ENCODE peak calls at places on chromosomes 6 and 20, in nine cellular contexts. V, J, Y, D, F, L, O, C and N are unnamed samples.
A peak's percentile ranks its signal among the peaks of the same experiment; 100 is the strongest.

GRCh38 chr6:97133071-97133470 is 149.9 kb downstream of the MMS22L start:
- DNase-seq in V (no peak), L (peak; percentile 23), Y (no peak), C (peak; percentile 21), O (no peak), J (no peak), D (no peak), F (no peak), N (peak; percentile 1)

GRCh38 chr6:116059713-116060571 is 749 bp downstream of the FRK start:
- DNase-seq in F (no peak), J (no peak), V (no peak), O (no peak), C (peak; percentile 11), Y (no peak), L (peak; percentile 7), D (no peak), N (no peak)

GRCh38 chr20:23776067-23776771 is 25.5 kb upstream of the CST1 start:
- DNase-seq in O (no peak), D (no peak), F (peak; percentile 59), V (no peak), C (no peak), L (peak; percentile 11), Y (peak; percentile 68), J (no peak), N (peak; percentile 35)

GRCh38 chr6:81553246-81553645 is 199.2 kb downstream of the TENT5A start:
- DNase-seq in J (no peak), Y (no peak), C (peak; percentile 18), F (no peak), V (no peak), O (no peak), D (no peak), L (peak; percentile 18), N (no peak)

GRCh38 chr20:32858873-32859372 is at the start of gene EFCAB8:
- DNase-seq in V (no peak), F (no peak), C (no peak), J (no peak), Y (no peak), O (no peak), D (no peak), L (no peak), N (no peak)

GRCh38 chr20:24060851-24061590 is 72.4 kb upstream of the GGTLC1 start:
- DNase-seq in Y (no peak), O (no peak), D (no peak), F (peak; percentile 47), L (no peak), J (no peak), V (no peak), C (no peak), N (no peak)

GRCh38 chr6:72984981-72985665 is 240.2 kb downstream of the KHDC1L start:
- DNase-seq in O (no peak), J (no peak), F (no peak), D (no peak), C (peak; percentile 90), V (no peak), L (peak; percentile 21), Y (no peak), N (no peak)

GRCh38 chr6:9532621-9533557 is 882.0 kb downstream of the TFAP2A start:
- DNase-seq in O (no peak), L (peak; percentile 27), C (peak; percentile 78), V (no peak), Y (no peak), F (no peak), D (no peak), J (no peak), N (peak; percentile 12)

GRCh38 chr20:16434087-16434664 is 139.1 kb downstream of the KIF16B start:
- DNase-seq in F (peak; percentile 96), D (no peak), L (peak; percentile 51), C (no peak), Y (peak; percentile 87), J (peak; percentile 54), O (peak; percentile 32), V (peak; percentile 60), N (no peak)

GRCh38 chr20:32495949-32496348 is 89.2 kb downstream of the NOL4L start:
- DNase-seq in V (no peak), O (no peak), C (no peak), L (no peak), Y (peak; percentile 13), D (no peak), J (no peak), F (no peak), N (no peak)

GRCh38 chr20:60999256-60999655 is 252.8 kb upstream of the CDH4 start:
- DNase-seq in D (no peak), O (no peak), Y (no peak), L (peak; percentile 30), F (no peak), V (no peak), J (no peak), C (no peak), N (no peak)

GRCh38 chr6:118128755-118129154 is 221.7 kb downstream of the SLC35F1 start:
- DNase-seq in D (no peak), L (no peak), J (no peak), F (no peak), V (no peak), O (no peak), Y (no peak), C (no peak), N (no peak)

GRCh38 chr6:108841377-108841855 is 6.8 kb upstream of the ARMC2 start:
- DNase-seq in L (no peak), C (no peak), D (no peak), F (no peak), V (no peak), O (peak; percentile 35), J (no peak), Y (no peak), N (no peak)

GRCh38 chr6:116459927-116460326 is 1.2 kb upstream of the CALHM6 start:
- DNase-seq in Y (no peak), J (no peak), V (no peak), O (no peak), L (peak; percentile 8), F (no peak), C (no peak), D (no peak), N (no peak)

GRCh38 chr6:17101422-17102257 is at the start of gene STMND1:
- DNase-seq in J (peak; percentile 25), O (peak; percentile 22), V (peak; percentile 17), Y (peak; percentile 42), D (no peak), F (peak; percentile 64), C (peak; percentile 37), L (peak; percentile 20), N (peak; percentile 37)

GRCh38 chr20:37526839-37527637 is 638 bp downstream of the BLCAP start:
- DNase-seq in C (peak; percentile 30), V (no peak), F (no peak), O (no peak), D (no peak), L (peak; percentile 30), J (peak; percentile 20), Y (peak; percentile 35), N (no peak)

GRCh38 chr6:159535629-159536028 is 157.4 kb downstream of the SOD2 start:
- DNase-seq in L (peak; percentile 77), Y (no peak), F (no peak), J (no peak), V (no peak), D (no peak), C (no peak), O (no peak), N (peak; percentile 39)

GRCh38 chr6:159541296-159541695 is 151.7 kb downstream of the SOD2 start:
- DNase-seq in V (no peak), D (no peak), F (no peak), Y (no peak), L (no peak), O (no peak), C (no peak), J (no peak), N (no peak)

GRCh38 chr6:159540883-159541282 is 152.2 kb downstream of the SOD2 start:
- DNase-seq in F (no peak), V (no peak), O (no peak), J (no peak), L (no peak), Y (no peak), D (no peak), C (no peak), N (no peak)

GRCh38 chr6:159540152-159540551 is 152.9 kb downstream of the SOD2 start:
- DNase-seq in J (no peak), F (peak; percentile 88), O (no peak), C (no peak), D (no peak), Y (peak; percentile 57), L (no peak), V (peak; percentile 25), N (no peak)
- TF ChIP-seq CTCF in J (no peak), F (peak; percentile 48), O (no peak), C (peak; percentile 23), D (no peak), Y (peak; percentile 66), L (no peak), V (peak; percentile 46), N (no peak)

GRCh38 chr6:130617658-130618057 is 209.5 kb upstream of the SMLR1 start:
- DNase-seq in F (no peak), C (no peak), V (no peak), D (no peak), J (no peak), L (no peak), Y (no peak), O (no peak), N (no peak)
- TF ChIP-seq CTCF in F (no peak), C (no peak), V (no peak), D (no peak), J (no peak), L (no peak), Y (no peak), O (no peak), N (no peak)

GRCh38 chr6:3162565-3163247 is 5.4 kb upstream of the TUBB2A start:
- DNase-seq in F (peak; percentile 85), J (peak; percentile 77), D (no peak), O (no peak), L (peak; percentile 69), V (peak; percentile 65), Y (peak; percentile 83), C (peak; percentile 83), N (peak; percentile 88)
- TF ChIP-seq CTCF in F (no peak), J (peak; percentile 19), D (peak; percentile 28), O (peak; percentile 25), L (no peak), V (peak; percentile 29), Y (no peak), C (peak; percentile 11), N (peak; percentile 6)

DNA sequence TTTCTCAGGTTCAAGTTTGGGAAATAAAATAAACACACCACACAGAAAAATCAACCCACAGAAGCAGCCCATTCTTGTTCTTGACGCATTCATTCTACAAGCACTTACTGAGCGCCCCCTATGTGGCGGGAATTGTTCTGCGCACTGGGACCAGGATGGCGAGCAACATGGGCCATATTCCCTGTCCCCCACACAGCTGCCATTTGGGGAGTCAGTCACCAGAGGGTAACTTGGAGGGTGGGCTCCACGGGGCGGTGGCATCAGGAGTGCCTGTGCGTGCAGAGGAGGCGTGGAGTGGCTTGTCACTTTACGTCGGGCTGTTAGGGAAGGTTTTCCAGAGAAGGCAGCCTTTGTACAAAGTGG is 185.0 kb upstream of the PDE10A start:
- DNase-seq in Y (no peak), V (no peak), F (peak; percentile 75), C (no peak), O (no peak), D (no peak), J (no peak), L (no peak), N (no peak)
- TF ChIP-seq CTCF in Y (peak; percentile 54), V (peak; percentile 31), F (peak; percentile 57), C (peak; percentile 16), O (no peak), D (no peak), J (no peak), L (no peak), N (no peak)